ENCODE peak calls at places on chromosomes 1 and 21, in six cellular contexts. One of them, this sample, is unnamed.

GRCh38 chr1:51693420-51694144 is 76.7 kb downstream of the OSBPL9 start:
- DNase-seq in NCI-H2081: no peak
- DNase-seq in dorsolateral prefrontal cortex: no peak
- DNase-seq in stimulated activated naive B cell treated with anti-CD40 and anti-IgM and Interleukin-4, amounts not matched to agents 10 μg/mL and 1 μg/mL and 100 μg/mL, for 72 hours: no peak
- DNase-seq in NCI-H1105 treated with DMSO at 0.1 percent for 48 hours: no peak
- DNase-seq in WTC11: no peak
- DNase-seq in this sample: no peak

GRCh38 chr1:171434717-171435346 is 50.5 kb upstream of the PRRC2C start:
- DNase-seq in NCI-H2081: peak
- DNase-seq in dorsolateral prefrontal cortex: no peak
- DNase-seq in stimulated activated naive B cell treated with anti-CD40 and anti-IgM and Interleukin-4, amounts not matched to agents 10 μg/mL and 1 μg/mL and 100 μg/mL, for 72 hours: no peak
- DNase-seq in NCI-H1105 treated with DMSO at 0.1 percent for 48 hours: peak
- DNase-seq in WTC11: no peak
- DNase-seq in this sample: peak

GRCh38 chr1:36733748-36734147 is 251.0 kb upstream of the CSF3R start:
- DNase-seq in NCI-H2081: no peak
- DNase-seq in dorsolateral prefrontal cortex: no peak
- DNase-seq in stimulated activated naive B cell treated with anti-CD40 and anti-IgM and Interleukin-4, amounts not matched to agents 10 μg/mL and 1 μg/mL and 100 μg/mL, for 72 hours: no peak
- DNase-seq in NCI-H1105 treated with DMSO at 0.1 percent for 48 hours: no peak
- DNase-seq in WTC11: no peak
- DNase-seq in this sample: no peak

GRCh38 chr1:107273515-107273914 is 132.7 kb downstream of the NTNG1 start:
- DNase-seq in NCI-H2081: no peak
- DNase-seq in dorsolateral prefrontal cortex: no peak
- DNase-seq in stimulated activated naive B cell treated with anti-CD40 and anti-IgM and Interleukin-4, amounts not matched to agents 10 μg/mL and 1 μg/mL and 100 μg/mL, for 72 hours: no peak
- DNase-seq in NCI-H1105 treated with DMSO at 0.1 percent for 48 hours: no peak
- DNase-seq in WTC11: no peak
- DNase-seq in this sample: no peak

GRCh38 chr1:72412286-72412685 is 129.9 kb upstream of the NEGR1 start:
- DNase-seq in NCI-H2081: no peak
- DNase-seq in dorsolateral prefrontal cortex: no peak
- DNase-seq in stimulated activated naive B cell treated with anti-CD40 and anti-IgM and Interleukin-4, amounts not matched to agents 10 μg/mL and 1 μg/mL and 100 μg/mL, for 72 hours: no peak
- DNase-seq in NCI-H1105 treated with DMSO at 0.1 percent for 48 hours: no peak
- DNase-seq in WTC11: no peak
- DNase-seq in this sample: no peak

GRCh38 chr1:27555700-27556424 is 48.1 kb downstream of the AHDC1 start:
- DNase-seq in NCI-H2081: no peak
- DNase-seq in dorsolateral prefrontal cortex: no peak
- DNase-seq in stimulated activated naive B cell treated with anti-CD40 and anti-IgM and Interleukin-4, amounts not matched to agents 10 μg/mL and 1 μg/mL and 100 μg/mL, for 72 hours: no peak
- DNase-seq in NCI-H1105 treated with DMSO at 0.1 percent for 48 hours: no peak
- DNase-seq in WTC11: no peak
- DNase-seq in this sample: peak

GRCh38 chr1:244236101-244236500 is 185.0 kb downstream of the ZBTB18 start:
- DNase-seq in NCI-H2081: no peak
- DNase-seq in dorsolateral prefrontal cortex: no peak
- DNase-seq in stimulated activated naive B cell treated with anti-CD40 and anti-IgM and Interleukin-4, amounts not matched to agents 10 μg/mL and 1 μg/mL and 100 μg/mL, for 72 hours: no peak
- DNase-seq in NCI-H1105 treated with DMSO at 0.1 percent for 48 hours: no peak
- DNase-seq in WTC11: no peak
- DNase-seq in this sample: no peak

GRCh38 chr1:115052454-115053083 is 22.9 kb downstream of the TSHB start:
- DNase-seq in NCI-H2081: peak
- DNase-seq in dorsolateral prefrontal cortex: peak
- DNase-seq in stimulated activated naive B cell treated with anti-CD40 and anti-IgM and Interleukin-4, amounts not matched to agents 10 μg/mL and 1 μg/mL and 100 μg/mL, for 72 hours: peak
- DNase-seq in NCI-H1105 treated with DMSO at 0.1 percent for 48 hours: peak
- DNase-seq in WTC11: peak
- DNase-seq in this sample: peak

GRCh38 chr1:6108937-6109636 is 63.4 kb downstream of the KCNAB2 start:
- DNase-seq in NCI-H2081: peak
- DNase-seq in dorsolateral prefrontal cortex: no peak
- DNase-seq in stimulated activated naive B cell treated with anti-CD40 and anti-IgM and Interleukin-4, amounts not matched to agents 10 μg/mL and 1 μg/mL and 100 μg/mL, for 72 hours: no peak
- DNase-seq in NCI-H1105 treated with DMSO at 0.1 percent for 48 hours: peak
- DNase-seq in WTC11: peak
- DNase-seq in this sample: peak

GRCh38 chr1:38221006-38221649 is 174.5 kb upstream of the POU3F1 start:
- DNase-seq in NCI-H2081: no peak
- DNase-seq in dorsolateral prefrontal cortex: no peak
- DNase-seq in stimulated activated naive B cell treated with anti-CD40 and anti-IgM and Interleukin-4, amounts not matched to agents 10 μg/mL and 1 μg/mL and 100 μg/mL, for 72 hours: no peak
- DNase-seq in NCI-H1105 treated with DMSO at 0.1 percent for 48 hours: no peak
- DNase-seq in WTC11: no peak
- DNase-seq in this sample: no peak

GRCh38 chr21:42883921-42884320 is 4.6 kb upstream of the WDR4 start:
- DNase-seq in NCI-H2081: no peak
- DNase-seq in dorsolateral prefrontal cortex: no peak
- DNase-seq in stimulated activated naive B cell treated with anti-CD40 and anti-IgM and Interleukin-4, amounts not matched to agents 10 μg/mL and 1 μg/mL and 100 μg/mL, for 72 hours: no peak
- DNase-seq in NCI-H1105 treated with DMSO at 0.1 percent for 48 hours: no peak
- DNase-seq in WTC11: no peak
- DNase-seq in this sample: no peak

GRCh38 chr1:180157108-180157507 is 2.4 kb downstream of the QSOX1 start:
- DNase-seq in NCI-H2081: no peak
- DNase-seq in dorsolateral prefrontal cortex: no peak
- DNase-seq in stimulated activated naive B cell treated with anti-CD40 and anti-IgM and Interleukin-4, amounts not matched to agents 10 μg/mL and 1 μg/mL and 100 μg/mL, for 72 hours: no peak
- DNase-seq in NCI-H1105 treated with DMSO at 0.1 percent for 48 hours: no peak
- DNase-seq in WTC11: no peak
- DNase-seq in this sample: peak

GRCh38 chr1:211393203-211393602 is 66.6 kb downstream of the TRAF5 start:
- DNase-seq in NCI-H2081: no peak
- DNase-seq in dorsolateral prefrontal cortex: no peak
- DNase-seq in stimulated activated naive B cell treated with anti-CD40 and anti-IgM and Interleukin-4, amounts not matched to agents 10 μg/mL and 1 μg/mL and 100 μg/mL, for 72 hours: no peak
- DNase-seq in NCI-H1105 treated with DMSO at 0.1 percent for 48 hours: no peak
- DNase-seq in WTC11: no peak
- DNase-seq in this sample: no peak

GRCh38 chr1:243421784-243422183 is 165.9 kb downstream of the SDCCAG8 start:
- DNase-seq in NCI-H2081: peak
- DNase-seq in dorsolateral prefrontal cortex: peak
- DNase-seq in stimulated activated naive B cell treated with anti-CD40 and anti-IgM and Interleukin-4, amounts not matched to agents 10 μg/mL and 1 μg/mL and 100 μg/mL, for 72 hours: peak
- DNase-seq in NCI-H1105 treated with DMSO at 0.1 percent for 48 hours: peak
- DNase-seq in WTC11: no peak
- DNase-seq in this sample: peak

GRCh38 chr21:36126166-36126565 is 8.7 kb upstream of the CBR3 start:
- DNase-seq in NCI-H2081: no peak
- DNase-seq in dorsolateral prefrontal cortex: no peak
- DNase-seq in stimulated activated naive B cell treated with anti-CD40 and anti-IgM and Interleukin-4, amounts not matched to agents 10 μg/mL and 1 μg/mL and 100 μg/mL, for 72 hours: no peak
- DNase-seq in NCI-H1105 treated with DMSO at 0.1 percent for 48 hours: no peak
- DNase-seq in WTC11: no peak
- DNase-seq in this sample: no peak

GRCh38 chr1:9278114-9278513 is 14.6 kb upstream of the SPSB1 start:
- DNase-seq in NCI-H2081: no peak
- DNase-seq in dorsolateral prefrontal cortex: no peak
- DNase-seq in stimulated activated naive B cell treated with anti-CD40 and anti-IgM and Interleukin-4, amounts not matched to agents 10 μg/mL and 1 μg/mL and 100 μg/mL, for 72 hours: no peak
- DNase-seq in NCI-H1105 treated with DMSO at 0.1 percent for 48 hours: no peak
- DNase-seq in WTC11: no peak
- DNase-seq in this sample: no peak

GRCh38 chr1:171742577-171742922 is 685 bp upstream of the VAMP4 start:
- DNase-seq in NCI-H2081: peak
- DNase-seq in dorsolateral prefrontal cortex: peak
- DNase-seq in stimulated activated naive B cell treated with anti-CD40 and anti-IgM and Interleukin-4, amounts not matched to agents 10 μg/mL and 1 μg/mL and 100 μg/mL, for 72 hours: no peak
- DNase-seq in NCI-H1105 treated with DMSO at 0.1 percent for 48 hours: no peak
- DNase-seq in WTC11: peak
- DNase-seq in this sample: peak

This sample was measured in lung microvascular endothelial cell.